ENCODE peak calls at places on chromosomes 2 and 18, in nine cellular contexts. W is cardiac muscle cell; D is A549; S is stomach; X is left ventricle myocardium inferior; K is mucosa of descending colon; L is CD8-positive, alpha-beta T cell; F is IMR-90; R is heart right ventricle. Z is an unnamed sample.

GRCh38 chr2:239257511-239257937 is 143.3 kb downstream of the HDAC4 start:
- DNase-seq in W (peak; percentile 82), D (no peak), S (no peak), X (no peak), K (no peak), L (no peak), F (peak; percentile 96), R (no peak), Z (no peak)

GRCh38 chr2:9112079-9112721 is 94.4 kb upstream of the ASAP2 start:
- DNase-seq in W (peak; percentile 88), D (peak; percentile 65), S (peak; percentile 42), X (no peak), K (no peak), L (no peak), F (peak; percentile 96), R (no peak), Z (no peak)

GRCh38 chr2:232480201-232481190 is 7.1 kb downstream of the ECEL1 start:
- DNase-seq in W (no peak), D (no peak), S (no peak), X (peak; percentile 5), K (no peak), L (no peak), F (no peak), R (no peak), Z (peak; percentile 42)

GRCh38 chr18:34219651-34220050 is 5.1 kb downstream of the NOL4 start:
- DNase-seq in W (no peak), D (no peak), S (no peak), X (no peak), K (peak; percentile 28), L (no peak), F (no peak), R (no peak), Z (no peak)

GRCh38 chr2:50207881-50208280 is 824.1 kb downstream of the NRXN1 start:
- DNase-seq in W (no peak), D (no peak), S (no peak), X (no peak), K (no peak), L (no peak), F (no peak), R (no peak), Z (no peak)

GRCh38 chr2:6893876-6894482 is 16.4 kb downstream of the RSAD2 start:
- DNase-seq in W (no peak), D (no peak), S (no peak), X (no peak), K (no peak), L (no peak), F (no peak), R (no peak), Z (no peak)

GRCh38 chr18:42028232-42028832 is 73.3 kb downstream of the PIK3C3 start:
- DNase-seq in W (peak; percentile 54), D (peak; percentile 9), S (no peak), X (no peak), K (no peak), L (peak; percentile 4), F (peak; percentile 38), R (no peak), Z (no peak)

GRCh38 chr2:46269545-46270273 is 27.5 kb upstream of the EPAS1 start:
- DNase-seq in W (peak; percentile 74), D (no peak), S (no peak), X (peak; percentile 42), K (no peak), L (no peak), F (peak; percentile 31), R (peak; percentile 56), Z (no peak)

GRCh38 chr2:3659447-3660432 is 1.7 kb downstream of the ALLC start:
- DNase-seq in W (peak; percentile 9), D (no peak), S (no peak), X (peak; percentile 56), K (no peak), L (no peak), F (peak; percentile 38), R (peak; percentile 54), Z (no peak)

GRCh38 chr2:37377187-37377532 is 32.7 kb downstream of the QPCT start:
- DNase-seq in W (peak; percentile 41), D (no peak), S (no peak), X (no peak), K (no peak), L (no peak), F (peak; percentile 66), R (no peak), Z (no peak)

GRCh38 chr18:31616586-31616985 is 24.9 kb downstream of the TTR start:
- DNase-seq in W (no peak), D (no peak), S (no peak), X (no peak), K (no peak), L (no peak), F (no peak), R (no peak), Z (no peak)

GRCh38 chr18:24530630-24531111 is 70.2 kb downstream of the HRH4 start:
- DNase-seq in W (peak; percentile 70), D (peak; percentile 7), S (no peak), X (no peak), K (no peak), L (no peak), F (peak; percentile 56), R (no peak), Z (no peak)

GRCh38 chr2:72214429-72215143 is 66.9 kb upstream of the CYP26B1 start:
- DNase-seq in W (peak; percentile 73), D (peak; percentile 88), S (no peak), X (no peak), K (no peak), L (no peak), F (peak; percentile 76), R (no peak), Z (no peak)

GRCh38 chr2:74768401-74768914 is 65.5 kb upstream of the HK2 start:
- DNase-seq in W (peak; percentile 74), D (no peak), S (no peak), X (no peak), K (no peak), L (no peak), F (peak; percentile 68), R (no peak), Z (no peak)

GRCh38 chr2:205754924-205755321 is 72.6 kb downstream of the NRP2 start:
- DNase-seq in W (peak; percentile 66), D (peak; percentile 92), S (no peak), X (no peak), K (no peak), L (no peak), F (peak; percentile 30), R (no peak), Z (no peak)

GRCh38 chr18:3675446-3675845 is 225.5 kb downstream of the TGIF1 start:
- DNase-seq in W (no peak), D (peak; percentile 77), S (no peak), X (no peak), K (no peak), L (no peak), F (peak; percentile 43), R (no peak), Z (no peak)

GRCh38 chr18:74256190-74256589 is 35.6 kb downstream of the CYB5A start:
- DNase-seq in W (no peak), D (no peak), S (no peak), X (peak; percentile 37), K (no peak), L (no peak), F (no peak), R (peak; percentile 35), Z (no peak)

GRCh38 chr2:181643158-181643557 is 13.7 kb downstream of the CERKL start:
- DNase-seq in W (no peak), D (no peak), S (no peak), X (no peak), K (no peak), L (no peak), F (no peak), R (no peak), Z (no peak)

GRCh38 chr2:31241625-31242270 is 7.8 kb downstream of the EHD3 start:
- DNase-seq in W (no peak), D (no peak), S (no peak), X (no peak), K (no peak), L (no peak), F (no peak), R (no peak), Z (no peak)

GRCh38 chr2:229800997-229801754 is 86.8 kb upstream of the DNER start:
- DNase-seq in W (peak; percentile 71), D (peak; percentile 69), S (peak; percentile 68), X (peak; percentile 22), K (no peak), L (peak; percentile 62), F (peak; percentile 65), R (peak; percentile 60), Z (peak; percentile 52)

GRCh38 chr2:69617744-69618143 is 25.8 kb downstream of the AAK1 start:
- DNase-seq in W (no peak), D (no peak), S (no peak), X (no peak), K (no peak), L (no peak), F (no peak), R (no peak), Z (no peak)
- TF ChIP-seq CTCF in W (no peak), D (no peak), S (no peak), X (no peak), K (no peak), L (no peak), F (no peak), R (no peak), Z (no peak)

DNA sequence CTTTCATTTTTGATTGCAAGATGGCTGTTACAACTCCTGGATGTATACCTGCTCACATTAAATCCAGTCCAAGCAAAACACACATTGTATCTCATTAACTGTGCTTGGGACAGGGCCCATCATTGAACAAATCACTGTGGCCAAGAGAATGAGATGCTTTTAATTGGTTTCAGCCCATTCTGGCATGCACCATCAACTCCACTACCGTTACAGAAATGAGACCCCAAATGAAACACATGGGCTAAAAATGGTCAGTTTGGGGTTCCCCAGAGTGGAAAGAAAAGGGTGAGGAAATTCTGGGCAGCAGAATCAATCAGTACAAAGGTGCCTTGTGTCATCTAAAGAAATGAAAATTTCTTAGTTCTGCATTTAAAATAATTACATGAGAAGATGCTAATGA is 52.7 kb downstream of the FAM171B start:
- DNase-seq in W (no peak), D (no peak), S (no peak), X (no peak), K (no peak), L (no peak), F (no peak), R (no peak), Z (no peak)
- H3K4me3 ChIP-seq in W (no peak overlapping the region), D (no peak overlapping the region), S (no peak overlapping the region), X (no peak overlapping the region), K (no peak overlapping the region), L (no peak overlapping the region), F (no peak overlapping the region), R (no peak overlapping the region), Z (no peak overlapping the region)

DNA sequence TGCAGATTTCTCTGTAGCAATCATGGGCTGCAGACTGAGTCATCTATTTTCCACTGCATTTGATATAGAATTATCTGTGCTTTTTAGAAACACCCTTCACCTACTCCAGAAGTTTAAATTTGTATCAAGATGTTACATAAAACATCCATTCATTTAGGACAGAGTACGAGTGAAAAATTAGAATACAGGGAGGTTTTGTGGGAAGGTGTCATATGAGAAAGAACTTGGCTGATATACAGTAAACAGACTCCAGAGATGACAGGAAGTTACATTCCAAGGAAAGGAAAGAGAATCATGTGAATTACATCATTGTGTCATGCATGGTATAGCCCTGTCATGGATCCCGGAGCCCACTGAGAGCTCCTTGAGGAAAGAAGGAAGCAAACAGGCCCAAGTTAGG is 341.6 kb upstream of the PKDCC start:
- DNase-seq in W (no peak), D (no peak), S (no peak), X (no peak), K (no peak), L (no peak), F (no peak), R (no peak), Z (no peak)
- H3K4me1 ChIP-seq in W (peaks cover 11% of the 10 kb centered on the region), D (no peaks in the 10 kb centered on the region), S (no peaks in the 10 kb centered on the region), X (no peaks in the 10 kb centered on the region), K (no peaks in the 10 kb centered on the region), L (no peaks in the 10 kb centered on the region), F (peaks cover 4% of the 10 kb centered on the region), R (no peaks in the 10 kb centered on the region), Z (no peaks in the 10 kb centered on the region)

GRCh38 chr2:189260361-189260761 is 80.8 kb upstream of the COL5A2 start:
- DNase-seq in W (no peak), D (no peak), S (no peak), X (no peak), K (no peak), L (no peak), F (peak; percentile 78), R (no peak), Z (no peak)
- TF ChIP-seq CTCF in W (no peak), D (no peak), S (no peak), X (no peak), K (no peak), L (no peak), F (no peak), R (no peak), Z (no peak)